ENCODE peak calls at places on chromosome 12, in eight cellular contexts. S, C, I, L, N, Y, D and X are unnamed samples.

GRCh38 chr12:94191023-94191422 is 42.6 kb downstream of the PLXNC1 start:
- DNase-seq in S (no peak), C (no peak), I (no peak), L (no peak), N (no peak), Y (no peak), D (no peak), X (no peak)

GRCh38 chr12:132068250-132068649 is 75.9 kb downstream of the DDX51 start:
- DNase-seq in S (no peak), C (no peak), I (no peak), L (no peak), N (no peak), Y (no peak), D (no peak), X (no peak)

GRCh38 chr12:117900561-117900960 is 68.2 kb downstream of the KSR2 start:
- DNase-seq in S (no peak), C (peak), I (no peak), L (no peak), N (no peak), Y (no peak), D (peak), X (no peak)

GRCh38 chr12:26034371-26035142 is 76.1 kb downstream of the RASSF8 start:
- DNase-seq in S (no peak), C (no peak), I (no peak), L (peak), N (no peak), Y (no peak), D (no peak), X (no peak)

GRCh38 chr12:49867580-49868341 is 24.9 kb upstream of the BCDIN3D start:
- DNase-seq in S (no peak), C (no peak), I (no peak), L (peak), N (no peak), Y (no peak), D (no peak), X (no peak)

GRCh38 chr12:48185181-48185919 is 1.9 kb downstream of the CCDC184 start:
- DNase-seq in S (no peak), C (peak), I (no peak), L (no peak), N (no peak), Y (no peak), D (no peak), X (no peak)

GRCh38 chr12:3542911-3543310 is 51.9 kb downstream of the PRMT8 start:
- DNase-seq in S (no peak), C (no peak), I (no peak), L (no peak), N (no peak), Y (no peak), D (no peak), X (no peak)

GRCh38 chr12:13452955-13453570 is 256.5 kb downstream of the EMP1 start:
- DNase-seq in S (no peak), C (no peak), I (no peak), L (no peak), N (no peak), Y (no peak), D (no peak), X (no peak)

GRCh38 chr12:104282109-104282508 is 21.4 kb upstream of the EID3 start:
- DNase-seq in S (no peak), C (no peak), I (no peak), L (peak), N (no peak), Y (no peak), D (peak), X (no peak)

GRCh38 chr12:93079976-93080375 is 150.9 kb upstream of the EEA1 start:
- DNase-seq in S (no peak), C (no peak), I (no peak), L (no peak), N (no peak), Y (no peak), D (no peak), X (no peak)

GRCh38 chr12:5660271-5660670 is 228.4 kb downstream of the NTF3 start:
- DNase-seq in S (no peak), C (no peak), I (no peak), L (no peak), N (no peak), Y (no peak), D (no peak), X (no peak)

GRCh38 chr12:132152921-132153321 is 8.7 kb downstream of the NOC4L start:
- DNase-seq in S (no peak), C (no peak), I (no peak), L (no peak), N (no peak), Y (no peak), D (no peak), X (no peak)

GRCh38 chr12:61993734-61994345 is 266.4 kb upstream of the USP15 start:
- DNase-seq in S (peak), C (peak), I (peak), L (no peak), N (no peak), Y (peak), D (peak), X (no peak)

GRCh38 chr12:107225626-107226025 is 132.3 kb upstream of the CRY1 start:
- DNase-seq in S (no peak), C (no peak), I (no peak), L (peak), N (no peak), Y (no peak), D (peak), X (no peak)

GRCh38 chr12:69527506-69528272 is 57.5 kb downstream of the FRS2 start:
- DNase-seq in S (no peak), C (no peak), I (no peak), L (peak), N (no peak), Y (no peak), D (peak), X (no peak)

GRCh38 chr12:49201595-49202295 is 12.9 kb upstream of the TUBA1A start:
- DNase-seq in S (no peak), C (peak), I (no peak), L (peak), N (no peak), Y (no peak), D (peak), X (no peak)

GRCh38 chr12:26319511-26319910 is 124.1 kb downstream of the SSPN start:
- DNase-seq in S (no peak), C (no peak), I (no peak), L (peak), N (peak), Y (peak), D (peak), X (no peak)

GRCh38 chr12:116497051-116497529 is 62.1 kb upstream of the MAP1LC3B2 start:
- DNase-seq in S (no peak), C (no peak), I (peak), L (no peak), N (no peak), Y (peak), D (no peak), X (no peak)

GRCh38 chr12:126897102-126897501 is 1369.9 kb upstream of the TMEM132C start:
- DNase-seq in S (no peak), C (no peak), I (no peak), L (no peak), N (no peak), Y (no peak), D (no peak), X (no peak)

GRCh38 chr12:90027889-90028570 is 319.4 kb upstream of the ATP2B1 start:
- DNase-seq in S (no peak), C (no peak), I (no peak), L (no peak), N (no peak), Y (no peak), D (no peak), X (no peak)

GRCh38 chr12:80662586-80662985 is 44.8 kb upstream of the MYF6 start:
- DNase-seq in S (no peak), C (no peak), I (no peak), L (no peak), N (no peak), Y (no peak), D (no peak), X (no peak)

DNA sequence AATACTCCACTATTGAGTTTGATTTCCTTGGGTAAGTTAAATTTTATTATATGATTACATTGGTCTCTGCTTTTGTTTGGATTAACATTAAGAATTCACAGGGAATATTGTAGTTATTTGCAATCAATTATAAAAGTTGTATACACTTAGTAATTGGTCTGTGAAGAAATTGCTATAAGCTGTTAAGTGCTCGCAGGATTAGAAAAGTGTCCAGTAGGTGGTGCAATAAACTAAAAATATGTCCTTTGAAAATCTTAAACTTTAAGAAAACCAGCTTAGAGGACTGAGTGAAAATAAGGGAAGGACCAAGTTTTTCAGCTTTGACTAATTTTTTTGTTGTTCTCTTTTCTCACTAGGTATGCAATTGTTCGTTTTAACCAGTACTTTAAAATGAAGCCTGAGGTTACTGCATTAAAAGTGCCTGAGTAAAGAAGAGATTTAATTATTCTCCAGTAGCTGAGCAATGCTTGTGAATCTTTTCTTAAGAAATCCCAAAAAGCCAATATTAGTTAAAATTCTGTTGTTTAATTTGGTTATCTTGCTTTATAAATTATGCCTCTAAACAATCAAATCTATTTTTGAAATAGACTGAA is 59.7 kb downstream of the ETNK1 start:
- DNase-seq in S (peak), C (peak), I (peak), L (peak), N (no peak), Y (no peak), D (peak), X (peak)
- TF ChIP-seq CTCF in S (peak), C (peak), I (peak), L (peak), N (peak), Y (no peak), D (peak), X (peak)

GRCh38 chr12:82685721-82686222 is 934 bp upstream of the TMTC2 start:
- DNase-seq in S (peak), C (peak), I (peak), L (peak), N (peak), Y (peak), D (peak), X (peak)
- H3K4me3 ChIP-seq in S (peak), C (peak), I (peak), L (peak), N (peak), Y (peak), D (peak), X (peak)

DNA sequence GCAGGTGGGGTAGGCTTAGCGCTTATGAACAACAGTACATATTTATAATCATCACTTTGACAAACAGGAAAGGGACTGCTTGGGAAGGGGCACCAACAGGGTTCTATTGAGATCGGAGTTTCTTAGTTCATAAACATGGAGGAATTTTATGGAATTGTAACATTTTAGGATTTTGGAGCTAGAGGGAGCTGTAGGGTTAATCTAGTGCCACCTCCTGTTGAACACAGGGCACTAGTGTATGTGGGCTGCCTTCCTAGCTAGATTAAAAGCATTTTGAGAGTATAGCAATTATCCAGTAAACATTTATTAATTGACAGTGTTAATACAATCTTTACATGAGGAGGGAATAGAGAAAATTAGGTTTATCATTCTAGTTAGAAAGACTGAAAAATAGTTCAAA is 23.1 kb upstream of the TBC1D30 start:
- DNase-seq in S (no peak), C (peak), I (no peak), L (no peak), N (no peak), Y (no peak), D (no peak), X (no peak)
- TF ChIP-seq CTCF in S (peak), C (peak), I (peak), L (peak), N (no peak), Y (no peak), D (peak), X (no peak)

DNA sequence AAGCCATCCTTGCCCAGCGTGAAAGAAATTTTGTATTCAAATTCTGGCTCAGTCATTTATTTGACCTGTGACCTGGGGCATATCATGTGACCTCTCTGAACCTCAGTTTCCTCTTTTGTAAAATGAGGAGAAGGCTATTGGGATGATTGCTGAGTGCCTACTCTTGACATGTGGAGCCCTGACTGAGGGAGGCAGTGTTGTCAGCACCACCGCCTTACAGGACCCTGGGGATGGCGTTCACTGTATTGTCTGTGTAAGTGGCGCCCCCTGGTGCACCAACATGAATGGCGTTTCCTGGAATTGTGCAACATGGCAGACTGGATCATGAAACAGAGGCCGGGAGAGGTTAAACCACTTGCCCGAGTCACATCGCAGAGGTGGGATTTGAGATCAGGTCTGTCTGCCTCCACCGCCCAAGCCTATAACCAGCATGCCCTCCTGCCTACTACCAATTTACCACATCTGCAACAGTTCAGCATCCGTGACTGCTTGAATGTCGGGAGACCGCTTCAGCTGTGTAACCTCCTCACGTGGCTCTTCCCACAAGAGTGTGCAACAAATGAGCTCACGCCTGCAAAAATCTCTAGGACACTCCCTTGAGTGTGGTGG is 20.1 kb upstream of the CCDC63 start:
- DNase-seq in S (peak), C (peak), I (peak), L (peak), N (peak), Y (peak), D (peak), X (peak)
- H3K4me3 ChIP-seq in S (no peak), C (peak), I (no peak), L (peak), N (no peak), Y (no peak), D (no peak), X (peak)

GRCh38 chr12:78004451-78005093 is 173.9 kb downstream of the NAV3 start:
- DNase-seq in S (no peak), C (no peak), I (no peak), L (no peak), N (no peak), Y (no peak), D (no peak), X (no peak)

GRCh38 chr12:77999074-77999715 is 168.5 kb downstream of the NAV3 start:
- DNase-seq in S (no peak), C (no peak), I (no peak), L (no peak), N (no peak), Y (no peak), D (no peak), X (peak)

GRCh38 chr12:78005094-78005492 is 174.4 kb downstream of the NAV3 start:
- DNase-seq in S (no peak), C (no peak), I (no peak), L (no peak), N (no peak), Y (no peak), D (no peak), X (no peak)

GRCh38 chr12:78007173-78007572 is 176.5 kb downstream of the NAV3 start:
- DNase-seq in S (no peak), C (no peak), I (no peak), L (no peak), N (no peak), Y (no peak), D (no peak), X (no peak)

GRCh38 chr12:78002878-78003277 is 172.2 kb downstream of the NAV3 start:
- DNase-seq in S (no peak), C (peak), I (no peak), L (peak), N (no peak), Y (no peak), D (no peak), X (no peak)
- TF ChIP-seq CTCF in S (peak), C (peak), I (no peak), L (no peak), N (no peak), Y (no peak), D (no peak), X (no peak)

GRCh38 chr12:130954544-130954831 is 781 bp downstream of the ADGRD1 start:
- DNase-seq in S (no peak), C (no peak), I (no peak), L (no peak), N (no peak), Y (no peak), D (no peak), X (no peak)
- H3K4me3 ChIP-seq in S (peak), C (no peak), I (no peak), L (peak), N (peak), Y (no peak), D (no peak), X (no peak)

GRCh38 chr12:64525461-64526160 is 73.7 kb downstream of the TBK1 start:
- DNase-seq in S (no peak), C (no peak), I (no peak), L (no peak), N (no peak), Y (no peak), D (no peak), X (no peak)
- TF ChIP-seq CTCF in S (no peak), C (no peak), I (no peak), L (no peak), N (no peak), Y (no peak), D (no peak), X (no peak)

GRCh38 chr12:8566525-8566924 is 25.8 kb upstream of the CLEC4E start:
- DNase-seq in S (no peak), C (no peak), I (no peak), L (no peak), N (no peak), Y (no peak), D (no peak), X (no peak)
- H3K4me3 ChIP-seq in S (no peak), C (no peak), I (no peak), L (no peak), N (no peak), Y (no peak), D (no peak), X (no peak)

GRCh38 chr12:54337280-54337842 is 12.4 kb downstream of the COPZ1 start:
- DNase-seq in S (peak), C (no peak), I (no peak), L (peak), N (peak), Y (no peak), D (no peak), X (no peak)
- TF ChIP-seq CTCF in S (no peak), C (no peak), I (no peak), L (peak), N (peak), Y (no peak), D (peak), X (no peak)

GRCh38 chr12:121196902-121197301 is 13.0 kb upstream of the P2RX4 start:
- DNase-seq in S (no peak), C (no peak), I (no peak), L (no peak), N (no peak), Y (no peak), D (no peak), X (no peak)
- H3K4me3 ChIP-seq in S (no peak), C (no peak), I (no peak), L (no peak), N (no peak), Y (no peak), D (no peak), X (no peak)